ENCODE peak calls at places on chromosome 11, in four cellular contexts. X is endothelial cell, F is IMR-90, C is Calu3. N is an unnamed sample.

GRCh38 chr11:134864968-134865305 is 452.9 kb upstream of the B3GAT1 start:
- DNase-seq in X (no peak), F (no peak), C (no peak), N (no peak)

GRCh38 chr11:133894956-133895549 is 49.7 kb upstream of the SPATA19 start:
- DNase-seq in X (no peak), F (no peak), C (no peak), N (no peak)

GRCh38 chr11:63639195-63639832 is 25.1 kb upstream of the PLAAT3 start:
- DNase-seq in X (no peak), F (peak), C (no peak), N (no peak)

GRCh38 chr11:57205046-57205671 is 23.4 kb downstream of the LRRC55 start:
- DNase-seq in X (no peak), F (peak), C (no peak), N (no peak)

GRCh38 chr11:6413791-6414231 is 5.1 kb downstream of the APBB1 start:
- DNase-seq in X (no peak), F (no peak), C (no peak), N (no peak)

GRCh38 chr11:41917900-41918299 is 458.4 kb upstream of the LRRC4C start:
- DNase-seq in X (no peak), F (no peak), C (no peak), N (no peak)

GRCh38 chr11:128299132-128299726 is 288.1 kb downstream of the ETS1 start:
- DNase-seq in X (no peak), F (peak), C (no peak), N (no peak)

GRCh38 chr11:46711288-46711687 is 7.7 kb upstream of the F2 start:
- DNase-seq in X (no peak), F (peak), C (no peak), N (no peak)

GRCh38 chr11:78886616-78887015 is 312.0 kb upstream of the NARS2 start:
- DNase-seq in X (no peak), F (peak), C (no peak), N (no peak)

GRCh38 chr11:79237676-79238075 is 203.2 kb downstream of the TENM4 start:
- DNase-seq in X (no peak), F (peak), C (no peak), N (no peak)

GRCh38 chr11:93458286-93458685 is 84.9 kb downstream of the SMCO4 start:
- DNase-seq in X (no peak), F (no peak), C (no peak), N (no peak)

GRCh38 chr11:120217941-120218694 is 7.3 kb downstream of the OAF start:
- DNase-seq in X (no peak), F (no peak), C (no peak), N (no peak)

GRCh38 chr11:46905806-46906205 is 12.5 kb downstream of the LRP4 start:
- DNase-seq in X (no peak), F (no peak), C (no peak), N (no peak)

GRCh38 chr11:43941257-43941879 is 1.1 kb upstream of the C11orf96 start:
- DNase-seq in X (no peak), F (peak), C (no peak), N (no peak)

GRCh38 chr11:42494459-42494858 is 817.3 kb upstream of the API5 start:
- DNase-seq in X (no peak), F (no peak), C (no peak), N (no peak)

GRCh38 chr11:32297629-32298028 is 137.7 kb downstream of the WT1 start:
- DNase-seq in X (no peak), F (peak), C (peak), N (no peak)

GRCh38 chr11:132942611-132943324 is 589.5 kb downstream of the OPCML start:
- DNase-seq in X (peak), F (no peak), C (no peak), N (no peak)

GRCh38 chr11:95925011-95925410 is 1.1 kb upstream of the MTMR2 start:
- DNase-seq in X (no peak), F (peak), C (no peak), N (no peak)

GRCh38 chr11:3164138-3164539 is 971 bp downstream of the OSBPL5 start:
- DNase-seq in X (no peak), F (no peak), C (no peak), N (no peak)

GRCh38 chr11:130865091-130865771 is 51.0 kb downstream of the SNX19 start:
- DNase-seq in X (no peak), F (no peak), C (no peak), N (no peak)

GRCh38 chr11:115716577-115717214 is 212.5 kb upstream of the CADM1 start:
- DNase-seq in X (no peak), F (no peak), C (no peak), N (peak)

GRCh38 chr11:65169164-65169641 is 830 bp upstream of the SPDYC start:
- DNase-seq in X (no peak), F (peak), C (no peak), N (no peak)

GRCh38 chr11:36035999-36036398 is 92.1 kb downstream of the LDLRAD3 start:
- DNase-seq in X (no peak), F (no peak), C (no peak), N (no peak)

GRCh38 chr11:33829430-33830141 is 55.3 kb upstream of the FBXO3 start:
- DNase-seq in X (peak), F (peak), C (peak), N (peak)

GRCh38 chr11:117983163-117983475 is 3.1 kb upstream of the IL10RA start:
- DNase-seq in X (no peak), F (no peak), C (no peak), N (no peak)

GRCh38 chr11:117980280-117980679 is 5.9 kb upstream of the IL10RA start:
- DNase-seq in X (no peak), F (no peak), C (no peak), N (no peak)

GRCh38 chr11:117978982-117979381 is 7.2 kb upstream of the IL10RA start:
- DNase-seq in X (no peak), F (no peak), C (no peak), N (no peak)

GRCh38 chr11:117979481-117980211 is 6.5 kb upstream of the IL10RA start:
- DNase-seq in X (no peak), F (no peak), C (no peak), N (no peak)

GRCh38 chr11:117980716-117981115 is 5.5 kb upstream of the IL10RA start:
- DNase-seq in X (no peak), F (no peak), C (no peak), N (no peak)
- TF ChIP-seq CTCF in X (no peak), F (no peak), C (no peak), N (no peak)

DNA sequence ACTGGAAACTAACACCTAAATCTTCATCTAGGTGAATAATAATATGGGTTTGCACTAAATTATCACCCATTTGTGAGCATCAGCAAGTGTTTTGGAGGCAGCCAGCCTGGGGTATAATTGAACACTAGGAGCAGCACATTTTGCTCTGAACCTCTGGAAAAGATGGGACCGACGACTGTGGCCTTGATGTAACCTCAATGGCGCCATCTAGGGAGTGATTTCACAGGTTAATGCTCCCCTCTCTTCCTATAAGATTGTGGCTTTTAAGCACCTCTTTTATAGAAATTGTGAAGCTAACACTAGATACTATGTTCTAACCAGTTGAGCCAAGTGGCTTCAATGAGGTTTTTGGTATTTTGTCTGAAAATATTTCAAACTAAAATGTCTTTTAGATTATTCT is 203.7 kb downstream of the NELL1 start:
- DNase-seq in X (peak), F (no peak), C (no peak), N (peak)
- TF ChIP-seq CTCF in X (peak), F (no peak), C (no peak), N (peak)

DNA sequence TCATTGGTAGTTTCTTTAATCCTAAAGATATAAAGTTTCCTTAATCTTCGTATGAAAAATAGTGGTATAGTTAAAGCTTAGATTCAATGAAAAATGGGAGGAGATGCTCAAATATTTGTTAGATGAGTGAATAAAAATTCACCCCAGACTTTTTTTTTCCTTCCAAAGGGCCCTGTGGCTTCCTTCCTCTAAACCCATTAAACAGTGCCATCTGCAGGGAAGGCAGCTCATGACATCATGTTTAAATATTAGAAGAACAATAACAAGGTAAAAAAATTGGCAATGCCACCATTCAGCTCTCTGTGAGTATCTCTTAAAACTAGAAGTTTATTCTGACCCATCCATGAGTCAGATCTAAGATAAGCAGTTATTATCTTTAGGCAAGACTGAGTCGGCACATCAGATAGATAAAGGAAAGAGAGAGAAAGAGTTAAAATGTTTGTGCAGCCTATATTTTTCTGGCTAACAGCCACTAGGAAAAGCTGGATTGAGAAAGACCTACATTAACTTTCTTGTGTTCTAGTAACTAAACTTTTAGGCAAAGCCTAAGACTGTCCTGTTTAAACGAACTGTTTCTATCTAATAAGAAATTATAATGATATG is 19.1 kb upstream of the OOSP1 start:
- DNase-seq in X (peak), F (peak), C (peak), N (no peak)
- TF ChIP-seq CTCF in X (peak), F (peak), C (peak), N (peak)

GRCh38 chr11:55714982-55715888 is 53.2 kb downstream of the OR4C6 start:
- DNase-seq in X (no peak), F (no peak), C (peak), N (no peak)
- TF ChIP-seq CTCF in X (peak), F (no peak), C (no peak), N (no peak)

DNA sequence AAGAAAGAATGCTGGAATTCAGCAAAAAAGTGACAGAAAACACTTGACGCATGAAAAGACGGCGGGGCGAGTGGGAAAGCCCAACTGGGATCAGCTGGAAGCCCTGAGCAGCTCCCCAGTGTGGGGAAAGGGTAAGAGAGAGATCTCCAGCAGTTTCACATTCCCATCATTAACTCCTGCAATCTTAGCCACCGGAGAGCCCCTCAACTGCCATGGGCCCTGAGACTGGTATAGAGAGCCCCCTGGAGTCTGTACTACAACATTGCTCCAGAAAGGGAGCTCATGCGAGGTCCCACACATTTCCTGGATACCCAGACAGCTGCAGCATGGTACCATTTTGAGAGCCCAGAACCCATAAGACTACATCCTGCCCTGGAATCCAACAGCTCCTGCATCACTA is 31.1 kb downstream of the MRGPRX4 start:
- DNase-seq in X (peak), F (peak), C (peak), N (no peak)
- TF ChIP-seq CTCF in X (no peak), F (peak), C (peak), N (peak)